ENCODE peak calls at places on chromosomes 6 and 20, in eight cellular contexts. R is ELR; X is CD4-positive, alpha-beta T cell; T is activated effector memory CD4-positive, alpha-beta T cell treated with anti-CD3 and anti-CD28 coated beads, Interleukin-2, amount 50 U/mL, for 16 hours; K is GM12891; B is NCI-H2107; L is H1; C is IMR-90. E is an unnamed sample.

GRCh38 chr6:144413418-144413817 is 128.3 kb downstream of the UTRN start:
- DNase-seq in R (peak; percentile 78), X (no peak), T (no peak), K (no peak), B (no peak), L (no peak), C (peak; percentile 34), E (no peak)

GRCh38 chr6:168226832-168227434 is 92.6 kb downstream of the DACT2 start:
- DNase-seq in R (no peak), X (no peak), T (no peak), K (no peak), B (no peak), L (no peak), C (no peak), E (no peak)

GRCh38 chr20:44133424-44133823 is 53.6 kb downstream of the JPH2 start:
- DNase-seq in R (no peak), X (no peak), T (peak; percentile 25), K (no peak), B (no peak), L (no peak), C (no peak), E (no peak)

GRCh38 chr6:2158596-2159271 is 86.7 kb downstream of the GMDS start:
- DNase-seq in R (peak; percentile 58), X (no peak), T (no peak), K (no peak), B (no peak), L (peak; percentile 66), C (peak; percentile 12), E (peak; percentile 54)

GRCh38 chr6:33716890-33717632 is 5.6 kb upstream of the UQCC2 start:
- DNase-seq in R (no peak), X (no peak), T (no peak), K (no peak), B (no peak), L (no peak), C (no peak), E (no peak)

GRCh38 chr6:159044899-159045727 is at the start of gene TAGAP:
- DNase-seq in R (peak; percentile 35), X (peak; percentile 76), T (peak; percentile 94), K (peak; percentile 39), B (no peak), L (no peak), C (peak; percentile 2), E (peak; percentile 59)

GRCh38 chr6:24926192-24926591 is 9.6 kb downstream of the RIPOR2 start:
- DNase-seq in R (no peak), X (no peak), T (no peak), K (no peak), B (no peak), L (no peak), C (no peak), E (no peak)

GRCh38 chr20:38673731-38674177 is 50.5 kb upstream of the SLC32A1 start:
- DNase-seq in R (peak; percentile 58), X (no peak), T (no peak), K (no peak), B (no peak), L (no peak), C (no peak), E (peak; percentile 41)

GRCh38 chr6:34295721-34296120 is 46.9 kb upstream of the SMIM29 start:
- DNase-seq in R (peak; percentile 21), X (no peak), T (no peak), K (no peak), B (no peak), L (no peak), C (peak; percentile 69), E (no peak)

GRCh38 chr6:117520603-117521002 is 38.1 kb downstream of the DCBLD1 start:
- DNase-seq in R (no peak), X (no peak), T (no peak), K (no peak), B (no peak), L (no peak), C (no peak), E (no peak)

GRCh38 chr6:33073431-33073871 is at the start of gene HLA-DPA1:
- DNase-seq in R (peak; percentile 46), X (no peak), T (peak; percentile 73), K (peak; percentile 42), B (no peak), L (no peak), C (peak; percentile 11), E (no peak)

GRCh38 chr6:85362652-85363310 is 87.1 kb upstream of the NT5E start:
- DNase-seq in R (no peak), X (no peak), T (no peak), K (no peak), B (no peak), L (no peak), C (peak; percentile 78), E (no peak)

GRCh38 chr20:38563802-38564431 is 17.1 kb upstream of the ADIG start:
- DNase-seq in R (no peak), X (no peak), T (no peak), K (no peak), B (no peak), L (no peak), C (no peak), E (no peak)

GRCh38 chr6:3001146-3001772 is 1.6 kb downstream of the NQO2 start:
- DNase-seq in R (no peak), X (no peak), T (no peak), K (no peak), B (no peak), L (no peak), C (no peak), E (no peak)

GRCh38 chr20:39222102-39222501 is 260.0 kb downstream of the DHX35 start:
- DNase-seq in R (no peak), X (no peak), T (no peak), K (no peak), B (no peak), L (no peak), C (no peak), E (no peak)

GRCh38 chr6:89553446-89553845 is 85.1 kb downstream of the LYRM2 start:
- DNase-seq in R (no peak), X (no peak), T (no peak), K (no peak), B (no peak), L (no peak), C (no peak), E (no peak)

GRCh38 chr20:25584905-25585704 is at the start of gene NINL:
- DNase-seq in R (peak; percentile 69), X (peak; percentile 4), T (peak; percentile 74), K (peak; percentile 55), B (peak; percentile 27), L (peak; percentile 47), C (peak; percentile 48), E (peak; percentile 91)

GRCh38 chr20:18504479-18505060 is 3.2 kb upstream of the SEC23B start:
- DNase-seq in R (no peak), X (no peak), T (no peak), K (no peak), B (no peak), L (no peak), C (peak; percentile 27), E (no peak)

GRCh38 chr6:143232849-143233248 is 172.2 kb downstream of the AIG1 start:
- DNase-seq in R (peak; percentile 58), X (no peak), T (no peak), K (peak; percentile 16), B (no peak), L (no peak), C (peak; percentile 23), E (peak; percentile 28)

GRCh38 chr20:53080969-53081871 is 109.1 kb downstream of the TSHZ2 start:
- DNase-seq in R (no peak), X (no peak), T (peak; percentile 66), K (no peak), B (no peak), L (peak; percentile 7), C (peak; percentile 27), E (peak; percentile 69)

GRCh38 chr6:29263001-29263400 is 38.5 kb upstream of the OR14J1 start:
- DNase-seq in R (no peak), X (no peak), T (no peak), K (no peak), B (no peak), L (no peak), C (no peak), E (no peak)

GRCh38 chr6:168417158-168417557 is 23.8 kb upstream of the SMOC2 start:
- DNase-seq in R (no peak), X (no peak), T (no peak), K (no peak), B (no peak), L (no peak), C (no peak), E (no peak)

GRCh38 chr6:166365806-166366205 is 16.9 kb downstream of the MPC1 start:
- DNase-seq in R (no peak), X (no peak), T (no peak), K (no peak), B (no peak), L (no peak), C (peak; percentile 43), E (no peak)

GRCh38 chr6:28634758-28635546 is 109.3 kb downstream of the GPX5 start:
- DNase-seq in R (peak; percentile 48), X (no peak), T (no peak), K (no peak), B (no peak), L (no peak), C (no peak), E (peak; percentile 53)

GRCh38 chr6:156057869-156058268 is 602.2 kb upstream of the NOX3 start:
- DNase-seq in R (no peak), X (no peak), T (no peak), K (no peak), B (no peak), L (no peak), C (no peak), E (no peak)

GRCh38 chr20:37886851-37887297 is 16.1 kb upstream of the VSTM2L start:
- DNase-seq in R (no peak), X (no peak), T (no peak), K (no peak), B (no peak), L (no peak), C (no peak), E (no peak)

GRCh38 chr6:146870765-146871164 is 272.0 kb downstream of the ADGB start:
- DNase-seq in R (no peak), X (no peak), T (no peak), K (no peak), B (no peak), L (no peak), C (no peak), E (no peak)

E was measured in hepatocyte.